ENCODE peak calls at places on chromosome 3, in seven cellular contexts. V is neuronal stem cell; A is heart left ventricle; X is Peyer's patch; T is tibial artery; W is effector memory CD4-positive, alpha-beta T cell; D is adrenal gland. P is an unnamed sample.

GRCh38 chr3:191296041-191296541 is 33.1 kb upstream of the CCDC50 start:
- DNase-seq in X (peak; percentile 49), V (no peak), D (no peak), T (no peak), W (no peak), A (no peak), P (no peak)

GRCh38 chr3:64133272-64133671 is 92.0 kb downstream of the PRICKLE2 start:
- DNase-seq in V (no peak), D (no peak), T (no peak), X (no peak), W (no peak), A (no peak), P (no peak)

GRCh38 chr3:4406746-4407568 is 60.1 kb downstream of the SUMF1 start:
- DNase-seq in W (no peak), V (no peak), T (no peak), D (no peak), X (no peak), A (no peak), P (no peak)

GRCh38 chr3:66502981-66503380 is 2.2 kb upstream of the LRIG1 start:
- DNase-seq in A (no peak), V (no peak), X (no peak), W (no peak), T (no peak), D (no peak), P (no peak)

GRCh38 chr3:81485444-81485865 is 276.0 kb downstream of the GBE1 start:
- DNase-seq in W (no peak), D (peak; percentile 46), V (no peak), A (no peak), T (peak; percentile 25), X (no peak), P (peak; percentile 83)

GRCh38 chr3:23303601-23304217 is 100.6 kb downstream of the UBE2E2 start:
- DNase-seq in X (no peak), V (no peak), W (no peak), T (no peak), D (no peak), A (no peak), P (peak; percentile 27)

GRCh38 chr3:123499316-123499715 is 50.4 kb upstream of the ADCY5 start:
- DNase-seq in X (no peak), V (no peak), T (no peak), A (no peak), W (no peak), D (no peak), P (no peak)

GRCh38 chr3:4376499-4376898 is 73.3 kb downstream of the SETMAR start:
- DNase-seq in V (no peak), A (no peak), X (no peak), W (no peak), T (no peak), D (no peak), P (no peak)

GRCh38 chr3:188305220-188305619 is 151.3 kb downstream of the LPP start:
- DNase-seq in W (no peak), D (no peak), V (no peak), X (no peak), A (no peak), T (no peak), P (no peak)

GRCh38 chr3:132254076-132254755 is 63.0 kb upstream of the ACP3 start:
- DNase-seq in D (no peak), W (no peak), X (no peak), A (no peak), T (no peak), V (no peak), P (no peak)

GRCh38 chr3:122298239-122298638 is 26.8 kb upstream of the CSTA start:
- DNase-seq in D (no peak), A (no peak), X (no peak), V (no peak), W (no peak), T (no peak), P (no peak)

GRCh38 chr3:80263260-80263659 is 495.5 kb upstream of the ROBO1 start:
- DNase-seq in V (no peak), W (no peak), D (no peak), X (no peak), T (no peak), A (no peak), P (no peak)

GRCh38 chr3:194367992-194368841 is 1.3 kb downstream of the LRRC15 start:
- DNase-seq in D (no peak), V (no peak), X (no peak), T (no peak), A (no peak), W (no peak), P (peak; percentile 27)

GRCh38 chr3:71847794-71848193 is 62.8 kb upstream of the PROK2 start:
- DNase-seq in A (no peak), T (no peak), D (no peak), V (no peak), W (no peak), X (no peak), P (no peak)

GRCh38 chr3:151743860-151744259 is 10.1 kb downstream of the AADACL2 start:
- DNase-seq in V (no peak), A (no peak), W (no peak), D (no peak), T (no peak), X (no peak), P (peak; percentile 42)

GRCh38 chr3:161893972-161894371 is 397.4 kb downstream of the OTOL1 start:
- DNase-seq in X (no peak), D (no peak), W (no peak), T (no peak), A (no peak), V (no peak), P (peak; percentile 75)

DNA sequence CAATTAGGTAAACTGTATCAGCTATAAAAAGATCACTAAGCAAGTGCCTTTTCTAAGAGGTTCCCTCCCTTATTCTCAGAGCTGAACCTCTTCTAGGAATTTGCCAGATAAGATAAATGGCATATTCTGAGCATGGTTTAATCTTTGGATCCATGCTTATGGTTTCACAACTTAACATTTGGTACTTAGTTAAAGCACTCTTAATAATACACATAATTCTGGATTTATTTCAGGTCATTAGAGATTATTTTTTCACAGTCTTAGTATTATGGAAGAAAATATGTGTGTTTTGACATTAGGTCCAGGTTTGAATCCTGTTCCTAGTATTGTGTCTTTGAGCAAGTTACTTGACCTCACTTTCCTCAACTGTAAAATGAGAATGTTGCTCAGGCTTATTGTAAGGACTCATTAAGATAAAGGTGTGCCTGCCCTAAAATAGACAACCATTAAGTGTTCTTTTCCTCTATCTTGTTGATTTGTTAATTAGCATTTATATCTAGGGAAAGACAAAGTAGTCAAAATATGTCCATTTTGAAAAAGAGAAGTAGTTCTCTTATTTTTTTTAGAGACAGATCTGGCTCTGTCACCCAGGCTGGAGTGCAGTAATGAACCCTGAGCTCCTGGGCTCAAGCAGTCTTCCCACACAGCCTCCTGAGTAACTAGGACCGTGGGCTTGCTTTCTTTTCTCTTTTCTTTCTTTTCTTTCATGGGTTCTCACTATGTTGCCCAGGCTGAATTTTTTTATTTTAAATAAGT is 43.4 kb downstream of the TSC22D2 start:
- DNase-seq in V (no peak), T (no peak), D (no peak), X (no peak), A (no peak), W (no peak), P (peak; percentile 31)
- H3K4me1 ChIP-seq in V (no peaks in the 10 kb centered on the region), T (peaks cover 17% of the 10 kb centered on the region), D (peaks cover 51% of the 10 kb centered on the region), X (peaks cover 5% of the 10 kb centered on the region), A (peaks cover 73% of the 10 kb centered on the region), W (no peaks in the 10 kb centered on the region), P (peaks cover 44% of the 10 kb centered on the region)

DNA sequence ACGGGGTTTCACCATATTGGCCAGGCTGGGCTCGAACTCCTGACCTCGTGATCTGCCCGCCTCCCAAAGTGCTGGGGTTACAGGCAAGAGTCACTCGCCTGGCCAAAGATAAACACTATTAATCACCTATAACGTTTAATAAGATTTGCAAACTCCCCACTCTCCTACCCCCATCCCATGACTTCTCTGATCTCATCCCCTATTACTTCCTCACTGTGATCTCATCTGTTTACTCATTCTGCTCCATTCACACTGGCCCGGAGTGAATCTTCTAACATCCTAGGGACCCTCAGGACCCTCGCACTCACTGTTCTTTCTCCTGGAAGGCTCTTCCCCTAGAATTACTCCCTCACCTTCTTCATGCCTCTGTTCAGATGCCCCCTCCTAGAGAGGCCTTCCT is 78.9 kb downstream of the DGKG start:
- DNase-seq in V (no peak), A (no peak), T (no peak), W (no peak), X (no peak), D (no peak), P (no peak)
- H3K27me3 ChIP-seq in V (no peaks in the 10 kb centered on the region), A (no peaks in the 10 kb centered on the region), T (no peaks in the 10 kb centered on the region), W (no peaks in the 10 kb centered on the region), X (no peaks in the 10 kb centered on the region), D (no peaks in the 10 kb centered on the region), P (no peaks in the 10 kb centered on the region)

DNA sequence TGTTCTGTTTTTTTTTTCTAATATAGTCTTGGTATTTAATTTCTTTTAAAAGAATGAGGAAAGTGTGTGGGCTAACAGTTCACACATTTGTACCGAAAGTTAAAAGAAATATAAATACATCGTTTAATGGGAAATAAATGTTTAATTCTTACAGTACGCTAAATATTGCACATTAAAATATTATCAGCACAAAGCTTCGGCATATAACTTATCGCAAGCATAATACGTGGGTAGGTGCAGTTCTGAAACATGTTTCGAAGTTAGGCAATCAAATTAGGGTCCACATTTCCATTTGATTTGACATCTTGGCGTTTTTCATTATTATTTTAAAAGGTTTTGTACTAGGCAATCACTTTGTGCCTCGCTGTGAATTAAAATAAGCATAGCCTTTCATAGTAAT is 41.3 kb downstream of the VGLL4 start:
- DNase-seq in V (no peak), A (no peak), D (no peak), W (no peak), T (no peak), X (no peak), P (no peak)
- H3K4me1 ChIP-seq in V (peaks cover 26% of the 10 kb centered on the region), A (peaks cover 88% of the 10 kb centered on the region), D (peaks cover 44% of the 10 kb centered on the region), W (no peaks in the 10 kb centered on the region), T (peaks cover 62% of the 10 kb centered on the region), X (peaks cover 17% of the 10 kb centered on the region), P (peaks cover 43% of the 10 kb centered on the region)

GRCh38 chr3:197407526-197407925 is 109.1 kb upstream of the DLG1 start:
- DNase-seq in W (no peak), A (no peak), T (no peak), X (no peak), V (no peak), D (no peak), P (no peak)
- H3K27me3 ChIP-seq in W (no peaks in the 10 kb centered on the region), A (no peaks in the 10 kb centered on the region), T (peaks cover 6% of the 10 kb centered on the region), X (no peaks in the 10 kb centered on the region), V (no peaks in the 10 kb centered on the region), D (no peaks in the 10 kb centered on the region), P (no peaks in the 10 kb centered on the region)

GRCh38 chr3:42036483-42036823 is 54.7 kb upstream of the TRAK1 start:
- DNase-seq in X (no peak), A (no peak), W (no peak), T (peak; percentile 60), V (no peak), D (peak; percentile 75), P (peak; percentile 87)
- H3K4me1 ChIP-seq in X (peaks cover 44% of the 10 kb centered on the region), A (peaks cover 95% of the 10 kb centered on the region), W (no peaks in the 10 kb centered on the region), T (peaks cover 57% of the 10 kb centered on the region), V (peaks cover 30% of the 10 kb centered on the region), D (peaks cover 51% of the 10 kb centered on the region), P (peaks cover 39% of the 10 kb centered on the region)